ENCODE peak calls at places on chromosomes 7 and 10, in five cellular contexts. P is RWPE1, E is heart left ventricle, X is D721Med, K is A549. T is an unnamed sample.

GRCh38 chr10:132375116-132375794 is 21.7 kb upstream of the PWWP2B start:
- DNase-seq in E (no peak), X (no peak), K (no peak), P (no peak), T (no peak)

GRCh38 chr10:119657725-119658124 is 6.5 kb downstream of the BAG3 start:
- DNase-seq in X (no peak), P (no peak), E (no peak), K (no peak), T (no peak)

GRCh38 chr7:153193144-153193595 is 433.6 kb downstream of the ACTR3B start:
- DNase-seq in P (no peak), E (no peak), K (peak), X (peak), T (peak)

GRCh38 chr7:116820149-116820548 is 42.2 kb upstream of the CAPZA2 start:
- DNase-seq in P (no peak), K (no peak), E (no peak), X (no peak), T (no peak)

GRCh38 chr7:133513608-133514007 is 260.7 kb downstream of the EXOC4 start:
- DNase-seq in P (no peak), E (no peak), K (no peak), X (no peak), T (no peak)

GRCh38 chr7:37211097-37211496 is 237.6 kb downstream of the ELMO1 start:
- DNase-seq in P (no peak), E (peak), X (no peak), K (no peak), T (no peak)

GRCh38 chr7:46123-46829 is 146.1 kb upstream of the FAM20C start:
- DNase-seq in X (no peak), E (peak), P (no peak), K (no peak), T (no peak)

GRCh38 chr10:72171175-72171630 is 44.6 kb upstream of the ANAPC16 start:
- DNase-seq in P (peak), K (peak), E (no peak), X (no peak), T (no peak)

GRCh38 chr7:140653319-140654108 is 12.9 kb upstream of the DENND2A start:
- DNase-seq in X (no peak), P (peak), E (peak), K (peak), T (peak)

GRCh38 chr7:74083928-74084721 is 521 bp downstream of the LIMK1 start:
- DNase-seq in P (peak), E (no peak), K (peak), X (peak), T (peak)

GRCh38 chr10:22427101-22427500 is 81.8 kb downstream of the SPAG6 start:
- DNase-seq in X (no peak), K (peak), E (no peak), P (peak), T (no peak)

GRCh38 chr7:136405931-136406777 is 429.0 kb upstream of the MTPN start:
- DNase-seq in K (peak), X (no peak), E (no peak), P (peak), T (peak)

GRCh38 chr7:135976312-135977019 is 693 bp downstream of the MTPN start:
- DNase-seq in P (peak), E (peak), K (peak), X (no peak), T (no peak)

DNA sequence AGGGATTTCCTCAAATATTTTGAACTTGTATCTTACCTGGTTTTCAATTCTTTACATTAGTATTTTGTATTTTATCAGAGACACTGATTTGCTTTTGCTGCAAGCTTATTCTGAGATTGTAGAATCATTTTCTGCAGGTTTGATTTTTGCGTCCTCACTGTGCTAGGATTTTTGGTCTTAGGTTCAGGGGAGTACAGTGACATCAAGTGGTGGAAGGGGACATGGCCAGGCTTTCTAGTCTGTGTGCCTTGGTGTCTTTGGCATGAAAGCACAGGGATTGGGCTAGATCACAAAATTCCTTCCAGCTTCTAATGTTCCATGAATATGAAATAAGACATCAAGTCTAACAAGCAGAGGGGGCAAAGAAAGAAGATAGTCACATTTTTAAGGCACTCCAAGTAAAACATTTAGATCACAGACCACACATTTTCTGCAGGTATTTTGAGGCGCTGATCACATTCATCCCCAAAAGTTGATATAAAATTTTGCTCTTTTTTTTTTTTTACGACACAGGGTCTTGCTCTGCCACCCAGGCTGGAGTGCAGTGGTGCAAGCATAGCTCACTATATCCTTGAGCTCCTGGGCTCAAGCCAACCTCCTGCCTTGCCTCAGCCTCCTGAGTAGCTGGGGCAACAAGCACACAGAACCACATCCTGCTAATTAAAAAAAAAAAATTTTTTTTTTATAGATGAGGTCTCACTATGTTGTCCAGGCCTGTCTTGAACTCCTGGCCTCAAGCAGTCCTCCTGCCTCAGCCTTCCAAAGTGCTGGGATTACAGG is 124.4 kb downstream of the PON1 start:
- DNase-seq in K (peak), X (no peak), E (peak), P (peak), T (peak)
- TF ChIP-seq CTCF in K (peak), X (peak), E (peak), P (peak), T (peak)

DNA sequence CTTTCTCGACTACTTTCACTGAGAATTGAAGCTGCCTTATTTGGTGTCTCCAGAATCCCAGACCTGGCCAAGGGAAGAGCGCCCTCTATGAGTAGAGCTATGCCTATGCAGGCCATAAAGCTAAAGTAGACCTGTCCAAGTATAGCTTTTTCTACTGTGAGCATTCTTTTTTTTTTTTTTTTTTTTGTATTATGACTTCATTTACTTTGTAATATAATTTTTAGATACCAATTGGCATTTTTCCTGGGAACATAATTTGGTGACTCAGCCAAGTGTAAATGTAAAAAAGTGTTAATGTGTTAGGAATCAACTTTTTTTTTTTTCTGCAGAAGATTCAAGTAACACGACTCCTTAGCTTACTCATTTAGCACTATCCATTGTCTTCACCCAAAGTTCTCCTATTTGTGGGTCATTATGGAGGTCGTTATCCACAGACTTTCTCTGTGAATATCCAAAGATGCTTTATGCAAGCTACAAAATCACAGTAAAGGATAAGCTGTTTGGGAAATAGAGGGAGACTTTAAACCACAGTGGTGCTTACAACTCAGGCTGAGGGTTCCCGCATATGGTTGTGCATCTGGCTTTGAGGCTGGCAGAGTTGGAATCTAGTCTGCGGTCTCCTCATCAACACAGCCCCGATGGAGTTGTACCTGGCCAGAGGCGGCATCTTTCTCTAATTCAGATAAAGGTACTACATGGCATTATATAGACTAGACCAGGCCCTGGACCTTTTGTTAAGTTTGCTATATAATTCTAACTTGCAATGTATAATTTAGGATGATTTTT is 1040.2 kb upstream of the SORCS1 start:
- DNase-seq in X (no peak), K (no peak), E (no peak), P (peak), T (peak)
- TF ChIP-seq CTCF in X (peak), K (no peak), E (peak), P (peak), T (peak)

GRCh38 chr7:30740417-30741181 is 11.3 kb upstream of the INMT start:
- DNase-seq in K (peak), X (peak), P (peak), E (peak), T (peak)
- TF ChIP-seq CTCF in K (peak), X (peak), P (peak), E (peak), T (peak)

DNA sequence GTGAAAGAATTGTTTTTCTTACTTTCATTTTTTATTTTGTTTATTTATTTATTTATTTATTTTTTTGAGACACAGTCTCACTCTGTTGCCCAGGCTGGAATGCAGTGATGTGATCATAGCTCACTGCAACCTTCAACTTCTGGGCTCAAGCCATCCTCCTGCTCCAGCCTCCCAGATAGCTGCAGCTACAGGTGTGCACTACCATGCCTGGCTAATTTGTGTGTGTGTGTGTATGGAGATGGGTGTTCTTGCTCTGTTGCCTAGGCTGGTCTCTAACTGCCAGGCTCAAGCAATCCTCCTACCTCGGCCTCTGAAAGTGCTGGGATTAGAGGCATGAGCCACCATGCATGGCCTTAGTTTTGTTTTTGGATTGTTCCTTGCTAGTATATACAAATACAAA is 55.4 kb upstream of the TRIM8 start:
- DNase-seq in P (no peak), K (no peak), X (no peak), E (no peak), T (no peak)
- TF ChIP-seq CTCF in P (no peak), K (no peak), X (no peak), E (no peak), T (no peak)

DNA sequence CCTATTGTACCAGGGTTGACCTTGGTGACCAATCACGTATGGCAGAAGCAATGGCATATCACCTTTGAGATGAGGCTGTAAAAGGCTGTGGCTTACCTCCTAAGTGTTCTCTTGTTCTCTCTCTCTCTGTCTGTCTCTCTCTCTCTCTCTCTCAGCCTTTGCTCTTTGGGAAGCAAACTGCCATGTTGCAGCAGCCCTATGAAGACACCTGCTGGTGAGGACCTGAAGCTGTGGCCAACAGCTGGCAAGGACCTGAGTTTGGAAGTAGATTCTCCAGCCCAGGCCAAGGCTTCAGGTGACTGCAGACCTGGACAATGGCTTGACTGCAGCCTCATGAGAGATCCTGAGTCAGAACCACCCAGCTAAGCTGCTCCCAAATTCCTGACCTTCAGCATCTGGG is 161.4 kb downstream of the GPAM start:
- DNase-seq in K (no peak), E (no peak), X (no peak), P (no peak), T (no peak)
- TF ChIP-seq CTCF in K (no peak), E (no peak), X (no peak), P (no peak), T (no peak)